ENCODE peak calls at places on chromosomes 4 and X, in ten cellular contexts. One of them, this sample, is unnamed.

GRCh38 chrX:17380221-17380620 is 5.2 kb downstream of the NHS start:
- DNase-seq in heart left ventricle: no peak
- DNase-seq in upper lobe of left lung: no peak
- DNase-seq in choroid plexus epithelial cell: no peak
- DNase-seq in CD8-positive, alpha-beta T cell: no peak
- DNase-seq in WTC11: no peak
- DNase-seq in GM20000: no peak
- DNase-seq in GM12865: no peak
- DNase-seq in SK-N-SH: no peak
- DNase-seq in type B pancreatic cell: no peak
- DNase-seq in this sample: no peak

GRCh38 chr4:150348079-150348478 is 233.9 kb upstream of the MAB21L2 start:
- DNase-seq in heart left ventricle: no peak
- DNase-seq in upper lobe of left lung: no peak
- DNase-seq in choroid plexus epithelial cell: peak
- DNase-seq in CD8-positive, alpha-beta T cell: no peak
- DNase-seq in WTC11: no peak
- DNase-seq in GM20000: no peak
- DNase-seq in GM12865: no peak
- DNase-seq in SK-N-SH: no peak
- DNase-seq in type B pancreatic cell: no peak
- DNase-seq in this sample: no peak

GRCh38 chr4:171924761-171925376 is 111.7 kb downstream of the GALNTL6 start:
- DNase-seq in heart left ventricle: no peak
- DNase-seq in upper lobe of left lung: no peak
- DNase-seq in choroid plexus epithelial cell: no peak
- DNase-seq in CD8-positive, alpha-beta T cell: no peak
- DNase-seq in WTC11: no peak
- DNase-seq in GM20000: no peak
- DNase-seq in GM12865: no peak
- DNase-seq in SK-N-SH: no peak
- DNase-seq in type B pancreatic cell: no peak
- DNase-seq in this sample: no peak

GRCh38 chr4:57077550-57078311 is 32.5 kb downstream of the IGFBP7 start:
- DNase-seq in heart left ventricle: no peak
- DNase-seq in upper lobe of left lung: no peak
- DNase-seq in choroid plexus epithelial cell: peak
- DNase-seq in CD8-positive, alpha-beta T cell: no peak
- DNase-seq in WTC11: no peak
- DNase-seq in GM20000: no peak
- DNase-seq in GM12865: no peak
- DNase-seq in SK-N-SH: no peak
- DNase-seq in type B pancreatic cell: no peak
- DNase-seq in this sample: no peak

GRCh38 chrX:1546601-1547275 is 9.8 kb upstream of the P2RY8 start:
- DNase-seq in heart left ventricle: peak
- DNase-seq in upper lobe of left lung: no peak
- DNase-seq in choroid plexus epithelial cell: no peak
- DNase-seq in CD8-positive, alpha-beta T cell: no peak
- DNase-seq in WTC11: no peak
- DNase-seq in GM20000: no peak
- DNase-seq in GM12865: no peak
- DNase-seq in SK-N-SH: no peak
- DNase-seq in type B pancreatic cell: peak
- DNase-seq in this sample: no peak

GRCh38 chr4:119667802-119668201 is 39.2 kb upstream of the PDE5A start:
- DNase-seq in heart left ventricle: no peak
- DNase-seq in upper lobe of left lung: no peak
- DNase-seq in choroid plexus epithelial cell: no peak
- DNase-seq in CD8-positive, alpha-beta T cell: no peak
- DNase-seq in WTC11: no peak
- DNase-seq in GM20000: no peak
- DNase-seq in GM12865: no peak
- DNase-seq in SK-N-SH: no peak
- DNase-seq in type B pancreatic cell: no peak
- DNase-seq in this sample: no peak

GRCh38 chr4:123870283-123870876 is 473.8 kb downstream of the SPRY1 start:
- DNase-seq in heart left ventricle: no peak
- DNase-seq in upper lobe of left lung: no peak
- DNase-seq in choroid plexus epithelial cell: peak
- DNase-seq in CD8-positive, alpha-beta T cell: no peak
- DNase-seq in WTC11: no peak
- DNase-seq in GM20000: no peak
- DNase-seq in GM12865: no peak
- DNase-seq in SK-N-SH: no peak
- DNase-seq in type B pancreatic cell: no peak
- DNase-seq in this sample: no peak

GRCh38 chr4:158796370-158797140 is 27.7 kb downstream of the FNIP2 start:
- DNase-seq in heart left ventricle: no peak
- DNase-seq in upper lobe of left lung: no peak
- DNase-seq in choroid plexus epithelial cell: peak
- DNase-seq in CD8-positive, alpha-beta T cell: no peak
- DNase-seq in WTC11: no peak
- DNase-seq in GM20000: no peak
- DNase-seq in GM12865: no peak
- DNase-seq in SK-N-SH: no peak
- DNase-seq in type B pancreatic cell: no peak
- DNase-seq in this sample: no peak

GRCh38 chr4:151730003-151730559 is 30.7 kb downstream of the GATB start:
- DNase-seq in heart left ventricle: no peak
- DNase-seq in upper lobe of left lung: no peak
- DNase-seq in choroid plexus epithelial cell: no peak
- DNase-seq in CD8-positive, alpha-beta T cell: no peak
- DNase-seq in WTC11: peak
- DNase-seq in GM20000: no peak
- DNase-seq in GM12865: no peak
- DNase-seq in SK-N-SH: no peak
- DNase-seq in type B pancreatic cell: no peak
- DNase-seq in this sample: no peak

DNA sequence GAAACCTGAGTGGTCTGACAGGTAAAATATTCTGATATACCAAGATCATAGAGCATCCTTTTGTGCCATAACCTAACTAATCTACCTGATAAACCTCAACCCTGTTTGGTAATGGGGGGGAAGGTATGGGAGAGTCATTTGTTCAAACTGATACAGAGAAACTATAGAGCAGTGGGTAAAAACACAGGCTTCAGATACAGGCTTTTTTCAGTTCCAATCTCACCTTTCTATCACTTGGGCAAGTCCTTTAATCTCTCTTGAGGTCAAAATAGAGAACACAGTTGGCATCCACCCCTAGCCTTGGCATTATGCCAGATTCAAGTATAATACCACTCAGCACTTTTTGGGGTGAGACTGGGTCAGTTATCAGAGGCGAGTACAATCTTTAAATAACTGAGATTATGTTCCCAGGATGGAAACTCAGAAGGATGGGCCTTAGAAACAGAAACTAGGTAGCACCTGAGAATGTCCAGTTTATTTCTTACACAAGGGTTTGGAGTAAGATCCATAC is 880 bp upstream of the ETDC start:
- DNase-seq in heart left ventricle: no peak
- DNase-seq in upper lobe of left lung: no peak
- DNase-seq in choroid plexus epithelial cell: no peak
- DNase-seq in CD8-positive, alpha-beta T cell: no peak
- DNase-seq in WTC11: no peak
- DNase-seq in GM20000: no peak
- DNase-seq in GM12865: no peak
- DNase-seq in SK-N-SH: no peak
- DNase-seq in type B pancreatic cell: no peak
- DNase-seq in this sample: no peak
- TF ChIP-seq CTCF in heart left ventricle: no peak
- TF ChIP-seq CTCF in upper lobe of left lung: no peak
- TF ChIP-seq CTCF in choroid plexus epithelial cell: no peak
- TF ChIP-seq CTCF in CD8-positive, alpha-beta T cell: no peak
- TF ChIP-seq CTCF in WTC11: no peak
- TF ChIP-seq CTCF in GM20000: no peak
- TF ChIP-seq CTCF in GM12865: no peak
- TF ChIP-seq CTCF in SK-N-SH: no peak
- TF ChIP-seq CTCF in type B pancreatic cell: no peak
- TF ChIP-seq CTCF in this sample: no peak

DNA sequence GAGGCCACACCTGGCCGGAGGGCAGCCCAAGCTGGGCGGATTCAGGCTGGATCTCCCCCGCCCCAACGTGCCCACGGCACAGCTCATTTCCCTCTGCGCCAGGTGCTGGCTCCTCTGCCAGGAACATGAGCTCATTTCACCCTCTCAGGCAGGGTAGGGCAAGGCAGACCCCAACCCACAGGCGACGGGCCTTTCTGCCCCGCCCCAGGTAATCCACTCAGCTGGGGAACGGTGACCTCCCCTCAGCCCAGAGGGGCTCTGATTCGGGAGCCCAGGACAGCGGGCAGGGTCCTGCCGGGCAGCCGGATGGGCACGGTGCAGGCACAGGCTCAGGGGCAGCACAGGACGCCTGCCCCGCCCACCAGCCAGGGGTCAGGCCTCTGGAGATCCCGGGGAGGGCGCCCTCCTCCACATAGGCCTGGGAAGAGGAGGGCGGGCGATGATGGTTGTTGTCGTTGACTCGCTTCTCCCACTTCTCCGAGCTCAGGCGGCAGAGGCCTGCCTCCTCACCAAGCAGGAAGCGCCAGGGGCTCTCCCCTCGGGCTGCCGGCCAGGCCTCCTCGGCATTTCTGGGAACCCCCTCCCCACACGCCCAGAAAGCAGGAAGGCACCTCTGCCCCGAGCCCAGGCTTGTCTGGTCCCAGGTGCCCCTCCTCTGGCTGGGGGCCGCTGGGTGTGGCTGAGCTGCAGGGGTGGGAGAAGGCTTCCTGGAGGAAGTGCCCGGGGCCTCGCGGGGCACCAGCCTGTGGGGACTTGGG is 31.1 kb downstream of the TACC3 start:
- DNase-seq in heart left ventricle: no peak
- DNase-seq in upper lobe of left lung: peak
- DNase-seq in choroid plexus epithelial cell: peak
- DNase-seq in CD8-positive, alpha-beta T cell: no peak
- DNase-seq in WTC11: no peak
- DNase-seq in GM20000: peak
- DNase-seq in GM12865: peak
- DNase-seq in SK-N-SH: no peak
- DNase-seq in type B pancreatic cell: no peak
- DNase-seq in this sample: no peak
- TF ChIP-seq CTCF in heart left ventricle: no peak
- TF ChIP-seq CTCF in upper lobe of left lung: peak
- TF ChIP-seq CTCF in choroid plexus epithelial cell: no peak
- TF ChIP-seq CTCF in CD8-positive, alpha-beta T cell: no peak
- TF ChIP-seq CTCF in WTC11: no peak
- TF ChIP-seq CTCF in GM20000: no peak
- TF ChIP-seq CTCF in GM12865: no peak
- TF ChIP-seq CTCF in SK-N-SH: no peak
- TF ChIP-seq CTCF in type B pancreatic cell: no peak
- TF ChIP-seq CTCF in this sample: no peak

DNA sequence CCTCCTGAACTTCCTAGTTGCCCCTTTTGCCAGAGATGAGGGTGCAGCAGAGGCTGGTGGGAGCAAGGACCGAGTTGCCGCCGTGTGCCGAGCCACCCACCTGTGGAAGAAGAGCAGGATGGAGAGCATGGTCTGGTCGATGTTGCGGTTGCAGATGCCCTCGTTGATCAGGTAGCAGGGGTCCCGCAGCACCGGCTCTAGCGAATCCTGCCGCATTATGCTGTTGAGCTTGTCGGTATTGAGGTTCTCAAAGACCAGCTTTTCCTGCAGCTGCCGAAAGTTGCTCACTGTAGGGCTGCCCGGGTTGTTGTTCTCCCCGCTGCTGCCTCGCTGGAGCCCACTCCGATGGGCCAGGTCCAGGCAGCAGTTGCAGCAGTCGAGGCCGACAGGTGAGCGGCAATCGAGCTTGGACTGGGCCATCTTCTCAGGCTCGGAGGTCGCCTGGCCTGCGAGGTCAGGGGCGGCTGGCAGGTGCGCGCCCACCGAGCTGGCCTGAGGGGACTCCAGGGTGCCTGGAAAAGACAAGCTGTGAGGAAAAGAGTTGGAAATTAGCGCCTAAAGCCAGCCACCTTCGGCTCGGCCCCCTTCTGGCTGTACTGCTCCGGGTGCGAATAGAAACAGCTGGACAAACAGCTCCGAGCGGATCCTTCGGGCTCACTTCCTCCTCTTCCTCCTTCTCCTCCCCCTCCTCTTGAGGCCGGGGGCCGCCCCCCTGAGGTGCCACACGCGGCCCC is 420 bp downstream of the TSC22D3 start:
- DNase-seq in heart left ventricle: no peak
- DNase-seq in upper lobe of left lung: peak
- DNase-seq in choroid plexus epithelial cell: no peak
- DNase-seq in CD8-positive, alpha-beta T cell: no peak
- DNase-seq in WTC11: no peak
- DNase-seq in GM20000: no peak
- DNase-seq in GM12865: no peak
- DNase-seq in SK-N-SH: no peak
- DNase-seq in type B pancreatic cell: no peak
- DNase-seq in this sample: no peak
- TF ChIP-seq CTCF in heart left ventricle: no peak
- TF ChIP-seq CTCF in upper lobe of left lung: no peak
- TF ChIP-seq CTCF in choroid plexus epithelial cell: peak
- TF ChIP-seq CTCF in CD8-positive, alpha-beta T cell: no peak
- TF ChIP-seq CTCF in WTC11: no peak
- TF ChIP-seq CTCF in GM20000: no peak
- TF ChIP-seq CTCF in GM12865: no peak
- TF ChIP-seq CTCF in SK-N-SH: no peak
- TF ChIP-seq CTCF in type B pancreatic cell: peak
- TF ChIP-seq CTCF in this sample: no peak

DNA sequence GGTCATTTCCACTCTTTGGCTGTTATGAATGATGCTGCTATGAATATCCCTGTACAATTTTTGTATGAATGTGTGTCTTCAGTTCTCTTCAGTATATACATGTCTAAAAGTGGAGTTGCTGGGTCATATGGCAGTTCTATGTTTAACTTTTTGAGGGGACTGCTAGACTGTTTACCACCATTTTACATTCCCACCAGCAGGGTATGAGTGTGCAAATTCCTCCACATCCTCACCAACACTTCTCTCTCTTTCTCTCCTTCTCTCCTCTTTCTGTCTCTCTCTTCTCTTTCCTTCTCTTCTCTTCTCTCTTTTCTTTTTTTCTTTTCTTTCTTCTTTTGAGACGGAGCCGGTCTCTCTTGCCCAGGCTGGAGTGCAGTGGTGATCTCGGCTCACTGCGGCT is 7.8 kb downstream of the WWC2 start:
- DNase-seq in heart left ventricle: no peak
- DNase-seq in upper lobe of left lung: no peak
- DNase-seq in choroid plexus epithelial cell: peak
- DNase-seq in CD8-positive, alpha-beta T cell: no peak
- DNase-seq in WTC11: no peak
- DNase-seq in GM20000: no peak
- DNase-seq in GM12865: no peak
- DNase-seq in SK-N-SH: no peak
- DNase-seq in type B pancreatic cell: no peak
- DNase-seq in this sample: no peak
- TF ChIP-seq CTCF in heart left ventricle: no peak
- TF ChIP-seq CTCF in upper lobe of left lung: no peak
- TF ChIP-seq CTCF in choroid plexus epithelial cell: peak
- TF ChIP-seq CTCF in CD8-positive, alpha-beta T cell: no peak
- TF ChIP-seq CTCF in WTC11: no peak
- TF ChIP-seq CTCF in GM20000: no peak
- TF ChIP-seq CTCF in GM12865: no peak
- TF ChIP-seq CTCF in SK-N-SH: peak
- TF ChIP-seq CTCF in type B pancreatic cell: peak
- TF ChIP-seq CTCF in this sample: no peak

GRCh38 chr4:127352220-127352619 is 280.5 kb upstream of the INTU start:
- DNase-seq in heart left ventricle: no peak
- DNase-seq in upper lobe of left lung: no peak
- DNase-seq in choroid plexus epithelial cell: peak
- DNase-seq in CD8-positive, alpha-beta T cell: no peak
- DNase-seq in WTC11: peak
- DNase-seq in GM20000: no peak
- DNase-seq in GM12865: no peak
- DNase-seq in SK-N-SH: no peak
- DNase-seq in type B pancreatic cell: no peak
- DNase-seq in this sample: no peak
- TF ChIP-seq CTCF in heart left ventricle: no peak
- TF ChIP-seq CTCF in upper lobe of left lung: no peak
- TF ChIP-seq CTCF in choroid plexus epithelial cell: peak
- TF ChIP-seq CTCF in CD8-positive, alpha-beta T cell: no peak
- TF ChIP-seq CTCF in WTC11: no peak
- TF ChIP-seq CTCF in GM20000: no peak
- TF ChIP-seq CTCF in GM12865: no peak
- TF ChIP-seq CTCF in SK-N-SH: no peak
- TF ChIP-seq CTCF in type B pancreatic cell: peak
- TF ChIP-seq CTCF in this sample: no peak